ENCODE peak calls at places on chromosome 4, in ten cellular contexts. Q, T, U, P, R, X, H, Y, B and E are unnamed samples.

GRCh38 chr4:33696586-33696985 is 2547.7 kb downstream of the ARAP2 start:
- DNase-seq in Q (no peak), T (no peak), U (no peak), P (no peak), R (no peak), X (no peak), H (no peak), Y (no peak), B (no peak), E (no peak)

GRCh38 chr4:2049381-2049780 is 9.7 kb upstream of the NAT8L start:
- DNase-seq in Q (no peak), T (no peak), U (no peak), P (no peak), R (no peak), X (no peak), H (no peak), Y (no peak), B (no peak), E (no peak)

GRCh38 chr4:189117426-189117825 is 823.2 kb upstream of the FRG1 start:
- DNase-seq in Q (no peak), T (no peak), U (no peak), P (no peak), R (no peak), X (no peak), H (no peak), Y (no peak), B (no peak), E (no peak)

GRCh38 chr4:67480810-67481209 is 64.5 kb downstream of the CENPC start:
- DNase-seq in Q (no peak), T (no peak), U (no peak), P (no peak), R (no peak), X (no peak), H (no peak), Y (no peak), B (no peak), E (no peak)

GRCh38 chr4:112152496-112152895 is 7.2 kb downstream of the FAM241A start:
- DNase-seq in Q (no peak), T (no peak), U (no peak), P (no peak), R (no peak), X (no peak), H (no peak), Y (no peak), B (no peak), E (no peak)

GRCh38 chr4:94171616-94172015 is 36.0 kb upstream of the SMARCAD1 start:
- DNase-seq in Q (no peak), T (no peak), U (no peak), P (no peak), R (peak; percentile 8), X (no peak), H (no peak), Y (no peak), B (no peak), E (no peak)

GRCh38 chr4:26127851-26128337 is 192.9 kb upstream of the RBPJ start:
- DNase-seq in Q (no peak), T (no peak), U (no peak), P (no peak), R (no peak), X (no peak), H (no peak), Y (peak; percentile 83), B (no peak), E (no peak)

GRCh38 chr4:145812902-145813301 is 125.7 kb downstream of the ZNF827 start:
- DNase-seq in Q (no peak), T (no peak), U (no peak), P (no peak), R (no peak), X (no peak), H (no peak), Y (peak; percentile 45), B (no peak), E (no peak)

GRCh38 chr4:61522312-61522711 is 322.2 kb downstream of the ADGRL3 start:
- DNase-seq in Q (no peak), T (no peak), U (no peak), P (no peak), R (no peak), X (no peak), H (no peak), Y (no peak), B (no peak), E (no peak)

GRCh38 chr4:24975505-24975904 is 55.2 kb downstream of the LGI2 start:
- DNase-seq in Q (no peak), T (no peak), U (no peak), P (no peak), R (no peak), X (no peak), H (no peak), Y (no peak), B (no peak), E (no peak)

GRCh38 chr4:25702848-25703247 is 47.2 kb downstream of the SLC34A2 start:
- DNase-seq in Q (no peak), T (no peak), U (no peak), P (no peak), R (no peak), X (no peak), H (peak; percentile 63), Y (no peak), B (no peak), E (no peak)

GRCh38 chr4:98148856-98149255 is 5.6 kb upstream of the STPG2 start:
- DNase-seq in Q (no peak), T (no peak), U (no peak), P (no peak), R (no peak), X (no peak), H (no peak), Y (no peak), B (no peak), E (no peak)

GRCh38 chr4:21507439-21507838 is 441.1 kb downstream of the KCNIP4 start:
- DNase-seq in Q (no peak), T (no peak), U (no peak), P (no peak), R (peak; percentile 3), X (no peak), H (no peak), Y (no peak), B (no peak), E (no peak)

GRCh38 chr4:122652379-122652778 is 31.5 kb upstream of the IL21 start:
- DNase-seq in Q (peak; percentile 45), T (peak; percentile 12), U (no peak), P (peak; percentile 38), R (peak; percentile 34), X (no peak), H (no peak), Y (peak; percentile 36), B (peak; percentile 62), E (no peak)

GRCh38 chr4:123811763-123812390 is 415.3 kb downstream of the SPRY1 start:
- DNase-seq in Q (no peak), T (peak; percentile 36), U (no peak), P (no peak), R (no peak), X (no peak), H (no peak), Y (no peak), B (no peak), E (no peak)

GRCh38 chr4:113646456-113646809 is 115.1 kb downstream of the CAMK2D start:
- DNase-seq in Q (no peak), T (no peak), U (no peak), P (no peak), R (no peak), X (no peak), H (no peak), Y (no peak), B (no peak), E (no peak)